ENCODE peak calls at places on chromosomes 16 and 17, in six cellular contexts. One of them, this sample, is unnamed.

GRCh38 chr16:23171234-23171948 is 11.2 kb upstream of the SCNN1G start:
- DNase-seq in A549: peak
- DNase-seq in HepG2: no peak
- DNase-seq in K562: no peak
- DNase-seq in HL-60: no peak
- DNase-seq in GM23338: no peak
- DNase-seq in this sample: no peak

GRCh38 chr17:1112875-1113274 is 66.9 kb downstream of the ABR start:
- DNase-seq in A549: peak
- DNase-seq in HepG2: no peak
- DNase-seq in K562: peak
- DNase-seq in HL-60: no peak
- DNase-seq in GM23338: peak
- DNase-seq in this sample: no peak

GRCh38 chr17:63434951-63435571 is 11.0 kb downstream of the CYB561 start:
- DNase-seq in A549: peak
- DNase-seq in HepG2: no peak
- DNase-seq in K562: no peak
- DNase-seq in HL-60: no peak
- DNase-seq in GM23338: no peak
- DNase-seq in this sample: peak

GRCh38 chr16:53915452-53916160 is 211.7 kb downstream of the FTO start:
- DNase-seq in A549: no peak
- DNase-seq in HepG2: no peak
- DNase-seq in K562: no peak
- DNase-seq in HL-60: no peak
- DNase-seq in GM23338: no peak
- DNase-seq in this sample: no peak

GRCh38 chr17:72683506-72684404 is 408.7 kb downstream of the SLC39A11 start:
- DNase-seq in A549: peak
- DNase-seq in HepG2: peak
- DNase-seq in K562: no peak
- DNase-seq in HL-60: no peak
- DNase-seq in GM23338: no peak
- DNase-seq in this sample: peak

GRCh38 chr16:20348365-20349185 is 3.9 kb downstream of the UMOD start:
- DNase-seq in A549: no peak
- DNase-seq in HepG2: no peak
- DNase-seq in K562: no peak
- DNase-seq in HL-60: no peak
- DNase-seq in GM23338: peak
- DNase-seq in this sample: no peak

GRCh38 chr17:47821424-47822379 is at the start of gene OSBPL7:
- DNase-seq in A549: peak
- DNase-seq in HepG2: peak
- DNase-seq in K562: peak
- DNase-seq in HL-60: peak
- DNase-seq in GM23338: peak
- DNase-seq in this sample: peak

GRCh38 chr16:68235882-68236803 is at the start of gene ESRP2:
- DNase-seq in A549: no peak
- DNase-seq in HepG2: peak
- DNase-seq in K562: no peak
- DNase-seq in HL-60: no peak
- DNase-seq in GM23338: peak
- DNase-seq in this sample: peak

GRCh38 chr16:4214215-4214621 is 27.7 kb downstream of the SRL start:
- DNase-seq in A549: peak
- DNase-seq in HepG2: peak
- DNase-seq in K562: no peak
- DNase-seq in HL-60: no peak
- DNase-seq in GM23338: no peak
- DNase-seq in this sample: peak

GRCh38 chr16:88697831-88698693 is 8.1 kb downstream of the RNF166 start:
- DNase-seq in A549: no peak
- DNase-seq in HepG2: no peak
- DNase-seq in K562: no peak
- DNase-seq in HL-60: no peak
- DNase-seq in GM23338: peak
- DNase-seq in this sample: no peak

GRCh38 chr17:31877911-31878702 is 19.1 kb upstream of the COPRS start:
- DNase-seq in A549: no peak
- DNase-seq in HepG2: no peak
- DNase-seq in K562: no peak
- DNase-seq in HL-60: no peak
- DNase-seq in GM23338: no peak
- DNase-seq in this sample: no peak

GRCh38 chr17:1553354-1554266 is 9.0 kb downstream of the PITPNA start:
- DNase-seq in A549: no peak
- DNase-seq in HepG2: no peak
- DNase-seq in K562: no peak
- DNase-seq in HL-60: no peak
- DNase-seq in GM23338: no peak
- DNase-seq in this sample: no peak

GRCh38 chr16:66129196-66129595 is 237.3 kb upstream of the CDH5 start:
- DNase-seq in A549: no peak
- DNase-seq in HepG2: no peak
- DNase-seq in K562: no peak
- DNase-seq in HL-60: no peak
- DNase-seq in GM23338: no peak
- DNase-seq in this sample: no peak

GRCh38 chr16:66130296-66130910 is 236.1 kb upstream of the CDH5 start:
- DNase-seq in A549: no peak
- DNase-seq in HepG2: no peak
- DNase-seq in K562: no peak
- DNase-seq in HL-60: no peak
- DNase-seq in GM23338: no peak
- DNase-seq in this sample: no peak

GRCh38 chr16:66133641-66134402 is 232.7 kb upstream of the CDH5 start:
- DNase-seq in A549: no peak
- DNase-seq in HepG2: no peak
- DNase-seq in K562: no peak
- DNase-seq in HL-60: no peak
- DNase-seq in GM23338: no peak
- DNase-seq in this sample: no peak

GRCh38 chr16:66131156-66131807 is 235.2 kb upstream of the CDH5 start:
- DNase-seq in A549: no peak
- DNase-seq in HepG2: no peak
- DNase-seq in K562: no peak
- DNase-seq in HL-60: no peak
- DNase-seq in GM23338: no peak
- DNase-seq in this sample: no peak

DNA sequence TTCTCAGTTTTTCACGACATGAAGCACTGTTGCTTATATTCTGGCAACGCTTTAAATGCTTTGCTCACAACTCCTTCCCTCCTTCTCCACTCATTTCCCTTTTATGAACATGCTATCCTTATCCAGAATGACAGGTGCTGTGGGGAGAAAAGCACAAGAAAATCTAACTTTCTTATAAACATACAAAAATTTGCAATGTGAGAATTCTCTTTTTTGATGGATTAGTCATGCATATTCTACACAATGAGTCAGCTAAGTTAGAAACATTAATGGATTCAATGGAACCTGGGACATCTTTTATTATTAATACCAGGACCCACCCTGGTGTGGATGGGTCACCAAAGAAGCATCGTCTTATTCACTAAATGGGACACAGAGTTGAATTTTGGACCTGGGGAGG is 234.6 kb upstream of the CDH5 start:
- DNase-seq in A549: no peak
- DNase-seq in HepG2: no peak
- DNase-seq in K562: no peak
- DNase-seq in HL-60: no peak
- DNase-seq in GM23338: no peak
- DNase-seq in this sample: no peak
- TF ChIP-seq REST in A549: no peak
- TF ChIP-seq REST in HepG2: no peak
- TF ChIP-seq REST in K562: no peak
- TF ChIP-seq REST in HL-60: no peak
- TF ChIP-seq REST in GM23338: no peak
- TF ChIP-seq REST in this sample: no peak

GRCh38 chr16:16021020-16021419 is 71.6 kb downstream of the ABCC1 start:
- DNase-seq in A549: no peak
- DNase-seq in HepG2: no peak
- DNase-seq in K562: no peak
- DNase-seq in HL-60: no peak
- DNase-seq in GM23338: no peak
- DNase-seq in this sample: no peak
- TF ChIP-seq REST in A549: no peak
- TF ChIP-seq REST in HepG2: no peak
- TF ChIP-seq REST in K562: no peak
- TF ChIP-seq REST in HL-60: no peak
- TF ChIP-seq REST in GM23338: no peak
- TF ChIP-seq REST in this sample: no peak

DNA sequence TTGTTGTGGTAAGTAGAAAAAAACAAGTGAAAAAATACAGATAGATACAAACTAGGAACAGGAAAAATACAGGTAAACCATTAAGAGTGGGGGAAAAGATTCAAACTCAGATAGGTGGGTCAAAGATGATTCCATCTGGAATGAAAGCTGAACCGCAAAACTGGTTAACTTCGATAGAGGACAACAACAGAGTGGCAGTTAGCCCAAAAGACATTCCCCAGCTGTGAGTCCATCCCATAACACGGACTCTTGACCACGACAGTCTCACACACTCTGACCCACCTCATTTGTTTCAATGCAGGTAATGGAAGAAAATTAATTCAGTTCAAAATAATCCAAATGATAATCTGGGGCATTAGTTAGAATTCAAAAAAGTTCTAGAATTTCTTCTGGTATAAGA is 13.5 kb downstream of the ELAC2 start:
- DNase-seq in A549: no peak
- DNase-seq in HepG2: no peak
- DNase-seq in K562: no peak
- DNase-seq in HL-60: no peak
- DNase-seq in GM23338: no peak
- DNase-seq in this sample: no peak
- TF ChIP-seq REST in A549: no peak
- TF ChIP-seq REST in HepG2: no peak
- TF ChIP-seq REST in K562: no peak
- TF ChIP-seq REST in HL-60: no peak
- TF ChIP-seq REST in GM23338: no peak
- TF ChIP-seq REST in this sample: no peak

GRCh38 chr17:78576389-78577112 is 645 bp downstream of the DNAH17 start:
- DNase-seq in A549: no peak
- DNase-seq in HepG2: no peak
- DNase-seq in K562: no peak
- DNase-seq in HL-60: no peak
- DNase-seq in GM23338: no peak
- DNase-seq in this sample: no peak
- TF ChIP-seq REST in A549: no peak
- TF ChIP-seq REST in HepG2: no peak
- TF ChIP-seq REST in K562: no peak
- TF ChIP-seq REST in HL-60: no peak
- TF ChIP-seq REST in GM23338: no peak
- TF ChIP-seq REST in this sample: no peak

GRCh38 chr16:58418026-58418425 is 25.8 kb downstream of the GINS3 start:
- DNase-seq in A549: no peak
- DNase-seq in HepG2: no peak
- DNase-seq in K562: no peak
- DNase-seq in HL-60: no peak
- DNase-seq in GM23338: no peak
- DNase-seq in this sample: no peak
- TF ChIP-seq REST in A549: no peak
- TF ChIP-seq REST in HepG2: no peak
- TF ChIP-seq REST in K562: no peak
- TF ChIP-seq REST in HL-60: no peak
- TF ChIP-seq REST in GM23338: no peak
- TF ChIP-seq REST in this sample: no peak

GRCh38 chr17:27651411-27652345 is 20.7 kb downstream of the LGALS9 start:
- DNase-seq in A549: peak
- DNase-seq in HepG2: peak
- DNase-seq in K562: no peak
- DNase-seq in HL-60: no peak
- DNase-seq in GM23338: peak
- DNase-seq in this sample: no peak
- TF ChIP-seq REST in A549: no peak
- TF ChIP-seq REST in HepG2: no peak
- TF ChIP-seq REST in K562: no peak
- TF ChIP-seq REST in HL-60: no peak
- TF ChIP-seq REST in GM23338: no peak
- TF ChIP-seq REST in this sample: no peak

GRCh38 chr17:45398800-45399199 is 33.9 kb downstream of the ARHGAP27 start:
- DNase-seq in A549: no peak
- DNase-seq in HepG2: no peak
- DNase-seq in K562: no peak
- DNase-seq in HL-60: no peak
- DNase-seq in GM23338: peak
- DNase-seq in this sample: no peak
- TF ChIP-seq REST in A549: no peak
- TF ChIP-seq REST in HepG2: no peak
- TF ChIP-seq REST in K562: no peak
- TF ChIP-seq REST in HL-60: no peak
- TF ChIP-seq REST in GM23338: no peak
- TF ChIP-seq REST in this sample: no peak

This sample was measured in HCT116.